ENCODE peak calls at places on chromosomes 11 and 22, in five cellular contexts. J is activated T-helper 1 cell treated with anti-CD3 and anti-CD28 coated beads, Interleukin-12 subunit alpha, Interleukin-12 subunit beta, Interleukin-2, Interleukin-4 antibody, amounts not matched to agents 30 ng/mL and 10 ng/mL and 1 ng/mL, durations not matched to agents 14 hours and 24 hours and 36 hours; Q is iPS DF 6.9; G is A549; Y is epithelial cell of esophagus. U is an unnamed sample.

GRCh38 chr22:27842236-27842993 is 40.9 kb upstream of the MN1 start:
- DNase-seq in J (no peak), Q (no peak), G (no peak), Y (no peak), U (no peak)

GRCh38 chr22:23031795-23032194 is 38.5 kb upstream of the GNAZ start:
- DNase-seq in J (no peak), Q (no peak), G (no peak), Y (no peak), U (no peak)

GRCh38 chr22:33853200-33854097 is 66.8 kb downstream of the LARGE1 start:
- DNase-seq in J (no peak), Q (no peak), G (peak), Y (peak), U (peak)

GRCh38 chr11:43071338-43071737 is 240.5 kb upstream of the API5 start:
- DNase-seq in J (no peak), Q (no peak), G (no peak), Y (no peak), U (no peak)

GRCh38 chr11:64089493-64089892 is 53.8 kb downstream of the FLRT1 start:
- DNase-seq in J (no peak), Q (no peak), G (no peak), Y (no peak), U (no peak)

GRCh38 chr11:35484435-35484834 is 41.0 kb downstream of the PAMR1 start:
- DNase-seq in J (no peak), Q (no peak), G (no peak), Y (peak), U (no peak)

GRCh38 chr11:65992056-65992455 is 9.9 kb downstream of the EIF1AD start:
- DNase-seq in J (no peak), Q (no peak), G (no peak), Y (no peak), U (no peak)

GRCh38 chr11:34916810-34917780 is 677 bp downstream of the PDHX start:
- DNase-seq in J (no peak), Q (no peak), G (no peak), Y (peak), U (no peak)

GRCh38 chr11:14094481-14095037 is 132.0 kb downstream of the SPON1 start:
- DNase-seq in J (no peak), Q (no peak), G (no peak), Y (peak), U (no peak)

GRCh38 chr22:25745341-25746011 is 3.5 kb downstream of the MYO18B start:
- DNase-seq in J (no peak), Q (no peak), G (peak), Y (peak), U (no peak)

GRCh38 chr11:91947215-91947614 is 277.4 kb upstream of the FAT3 start:
- DNase-seq in J (no peak), Q (no peak), G (no peak), Y (peak), U (no peak)

GRCh38 chr11:70539360-70540095 is 141.2 kb downstream of the CTTN start:
- DNase-seq in J (no peak), Q (no peak), G (no peak), Y (no peak), U (no peak)

GRCh38 chr11:111119751-111120150 is 125.8 kb upstream of the POU2AF2 start:
- DNase-seq in J (no peak), Q (no peak), G (no peak), Y (no peak), U (no peak)

GRCh38 chr11:12629601-12630313 is 44.5 kb upstream of the TEAD1 start:
- DNase-seq in J (no peak), Q (no peak), G (no peak), Y (peak), U (no peak)

GRCh38 chr11:61904539-61905048 is 12.8 kb downstream of the RAB3IL1 start:
- DNase-seq in J (no peak), Q (no peak), G (no peak), Y (peak), U (no peak)

GRCh38 chr11:125448136-125448535 is 47.9 kb downstream of the FEZ1 start:
- DNase-seq in J (no peak), Q (no peak), G (no peak), Y (peak), U (no peak)

GRCh38 chr11:70105369-70105754 is 27.2 kb downstream of the ANO1 start:
- DNase-seq in J (no peak), Q (no peak), G (no peak), Y (no peak), U (no peak)

GRCh38 chr22:37427128-37427710 is at the start of gene ELFN2:
- DNase-seq in J (no peak), Q (no peak), G (no peak), Y (peak), U (no peak)

GRCh38 chr11:67266424-67267187 is at the start of gene GRK2:
- DNase-seq in J (no peak), Q (no peak), G (peak), Y (peak), U (no peak)

GRCh38 chr11:116328851-116329250 is 443.9 kb downstream of the BUD13 start:
- DNase-seq in J (no peak), Q (no peak), G (no peak), Y (no peak), U (no peak)